ENCODE peak calls at places on chromosomes 6 and 20, in six cellular contexts. B, Q, O, V, E and S are unnamed samples.

GRCh38 chr6:97841763-97842162 is 558.7 kb upstream of the MMS22L start:
- DNase-seq in B (no peak), Q (no peak), O (no peak), V (no peak), E (peak), S (no peak)

GRCh38 chr6:87654880-87655454 is 47.1 kb downstream of the AKIRIN2 start:
- DNase-seq in B (no peak), Q (no peak), O (no peak), V (no peak), E (no peak), S (no peak)

GRCh38 chr20:62292115-62292514 is 10.7 kb upstream of the ADRM1 start:
- DNase-seq in B (no peak), Q (no peak), O (no peak), V (no peak), E (no peak), S (peak)

GRCh38 chr6:159759645-159760044 is 2.2 kb upstream of the ACAT2 start:
- DNase-seq in B (no peak), Q (no peak), O (no peak), V (no peak), E (no peak), S (no peak)

GRCh38 chr20:45406260-45407066 is 1.6 kb upstream of the DBNDD2 start:
- DNase-seq in B (peak), Q (no peak), O (peak), V (peak), E (no peak), S (peak)

GRCh38 chr6:139030211-139030530 is 1.6 kb downstream of the ABRACL start:
- DNase-seq in B (peak), Q (no peak), O (no peak), V (no peak), E (no peak), S (no peak)

GRCh38 chr20:63497946-63498935 is 642 bp downstream of the EEF1A2 start:
- DNase-seq in B (peak), Q (no peak), O (no peak), V (peak), E (no peak), S (peak)

GRCh38 chr6:67265996-67266768 is 1368.9 kb upstream of the ADGRB3 start:
- DNase-seq in B (no peak), Q (no peak), O (no peak), V (no peak), E (no peak), S (peak)

GRCh38 chr20:51697119-51697826 is 70.9 kb downstream of the ATP9A start:
- DNase-seq in B (no peak), Q (no peak), O (no peak), V (no peak), E (no peak), S (no peak)

GRCh38 chr6:36387440-36388303 is at the start of gene ETV7:
- DNase-seq in B (peak), Q (no peak), O (no peak), V (peak), E (no peak), S (peak)

GRCh38 chr6:150452642-150453243 is 83.9 kb downstream of the IYD start:
- DNase-seq in B (no peak), Q (peak), O (no peak), V (no peak), E (no peak), S (peak)

GRCh38 chr6:89495961-89496535 is 63.1 kb downstream of the ANKRD6 start:
- DNase-seq in B (no peak), Q (no peak), O (no peak), V (no peak), E (no peak), S (no peak)

GRCh38 chr6:56345539-56346090 is 98.2 kb upstream of the COL21A1 start:
- DNase-seq in B (no peak), Q (no peak), O (no peak), V (no peak), E (no peak), S (no peak)

GRCh38 chr6:157535354-157536217 is 154.6 kb downstream of the ZDHHC14 start:
- DNase-seq in B (no peak), Q (peak), O (no peak), V (peak), E (no peak), S (no peak)

GRCh38 chr6:170366248-170366960 is 59.8 kb downstream of the FAM120B start:
- DNase-seq in B (no peak), Q (no peak), O (no peak), V (no peak), E (no peak), S (peak)

GRCh38 chr6:17269840-17270239 is 11.3 kb upstream of the RBM24 start:
- DNase-seq in B (no peak), Q (no peak), O (no peak), V (no peak), E (peak), S (no peak)

GRCh38 chr6:41942045-41942851 is 640 bp upstream of the CCND3 start:
- DNase-seq in B (no peak), Q (peak), O (no peak), V (no peak), E (no peak), S (no peak)

GRCh38 chr20:39269493-39270217 is 307.5 kb downstream of the DHX35 start:
- DNase-seq in B (no peak), Q (no peak), O (no peak), V (no peak), E (no peak), S (peak)

GRCh38 chr6:11242709-11243108 is 10.2 kb upstream of the NEDD9 start:
- DNase-seq in B (no peak), Q (no peak), O (no peak), V (no peak), E (no peak), S (no peak)

GRCh38 chr6:93779086-93779858 is 359.9 kb upstream of the EPHA7 start:
- DNase-seq in B (no peak), Q (peak), O (no peak), V (no peak), E (no peak), S (peak)

GRCh38 chr6:151807513-151808330 is at the start of gene ESR1:
- DNase-seq in B (peak), Q (no peak), O (peak), V (peak), E (no peak), S (peak)

GRCh38 chr6:37612475-37612874 is 85.2 kb downstream of the MDGA1 start:
- DNase-seq in B (no peak), Q (no peak), O (no peak), V (peak), E (no peak), S (no peak)

GRCh38 chr20:37392441-37393195 is 46.7 kb downstream of the SRC start:
- DNase-seq in B (peak), Q (no peak), O (no peak), V (no peak), E (no peak), S (peak)

GRCh38 chr20:4235512-4236043 is 220.2 kb upstream of the RNF24 start:
- DNase-seq in B (no peak), Q (no peak), O (no peak), V (no peak), E (no peak), S (no peak)

GRCh38 chr6:39791850-39792500 is at the start of gene DAAM2:
- DNase-seq in B (peak), Q (no peak), O (peak), V (no peak), E (no peak), S (peak)

GRCh38 chr20:33169176-33169794 is 1.3 kb downstream of the BPIFA2 start:
- DNase-seq in B (peak), Q (no peak), O (no peak), V (no peak), E (no peak), S (no peak)

GRCh38 chr20:54474046-54474445 is 1.3 kb upstream of the DOK5 start:
- DNase-seq in B (no peak), Q (no peak), O (no peak), V (no peak), E (no peak), S (no peak)

GRCh38 chr20:10419550-10420133 is 14.4 kb downstream of the MKKS start:
- DNase-seq in B (no peak), Q (no peak), O (no peak), V (peak), E (no peak), S (no peak)

GRCh38 chr6:135686784-135687301 is 164.7 kb upstream of the PDE7B start:
- DNase-seq in B (no peak), Q (no peak), O (no peak), V (peak), E (peak), S (no peak)

GRCh38 chr6:33860706-33861474 is 57.1 kb upstream of the MLN start:
- DNase-seq in B (no peak), Q (no peak), O (no peak), V (no peak), E (peak), S (no peak)

GRCh38 chr6:13427838-13428527 is 59.4 kb downstream of the GFOD1 start:
- DNase-seq in B (peak), Q (no peak), O (no peak), V (no peak), E (no peak), S (peak)

GRCh38 chr6:27228963-27229477 is 18.5 kb upstream of the PRSS16 start:
- DNase-seq in B (no peak), Q (no peak), O (no peak), V (no peak), E (no peak), S (no peak)

GRCh38 chr6:27234576-27234975 is 12.9 kb upstream of the PRSS16 start:
- DNase-seq in B (no peak), Q (no peak), O (no peak), V (no peak), E (no peak), S (no peak)

DNA sequence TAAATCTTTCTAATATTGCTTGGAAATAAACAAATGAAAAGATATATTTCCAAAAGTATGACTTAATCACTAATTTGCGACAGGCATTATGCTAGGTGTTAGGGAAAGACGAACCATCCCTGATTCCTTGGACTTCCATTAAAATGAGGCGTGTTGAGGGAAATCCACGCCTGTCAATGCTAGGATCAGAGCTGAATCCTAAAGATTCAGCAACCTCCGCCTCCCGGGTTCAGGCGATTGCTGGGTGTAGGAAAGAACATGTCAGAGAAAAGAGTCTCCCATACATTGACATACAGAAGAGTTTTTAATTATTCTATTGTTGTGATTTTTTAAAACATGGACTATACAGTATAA is 16.8 kb upstream of the PRSS16 start:
- DNase-seq in B (peak), Q (no peak), O (no peak), V (no peak), E (no peak), S (no peak)
- H3K4me3 ChIP-seq in B (peak), Q (no peak), O (no peak), V (peak), E (no peak), S (no peak)

DNA sequence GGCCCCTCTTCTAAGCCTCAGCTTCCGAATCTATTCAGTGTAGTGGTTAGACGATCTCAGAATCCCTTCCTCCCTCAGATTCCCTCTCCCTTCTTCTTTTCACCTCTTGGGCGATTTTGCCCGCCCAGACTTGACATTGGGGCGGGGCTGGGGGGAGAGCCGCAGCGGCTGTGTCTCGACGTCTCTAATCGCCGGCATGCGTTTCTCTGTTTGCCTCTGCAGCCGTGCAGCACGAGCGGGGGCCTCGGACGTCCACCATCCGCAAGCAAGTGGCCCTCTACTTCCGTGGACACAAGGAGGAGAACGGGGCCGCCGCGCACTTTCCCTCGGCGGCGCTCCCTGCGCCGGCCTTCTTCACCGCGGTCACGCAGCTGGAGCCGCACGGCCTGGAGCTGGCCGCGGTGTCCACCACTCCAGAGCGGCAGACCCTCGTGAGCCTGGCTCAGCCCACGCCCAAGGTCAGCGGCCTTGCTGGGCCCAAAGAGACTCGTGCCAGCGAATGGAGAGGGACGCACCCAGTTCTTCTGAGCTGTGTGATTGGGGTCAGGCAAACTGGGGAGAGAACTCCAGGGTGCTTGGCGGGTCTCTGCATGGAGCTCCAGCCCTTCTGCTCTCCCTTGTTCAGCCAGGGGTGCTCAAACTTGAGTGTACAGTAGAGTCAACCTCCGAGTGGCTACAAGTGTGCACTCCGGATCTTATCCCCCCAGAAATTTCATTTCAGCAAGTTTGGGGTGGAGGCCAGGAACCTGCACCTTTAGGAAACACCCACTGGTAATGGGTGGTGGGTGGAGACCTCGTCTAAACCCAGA is 10.7 kb downstream of the NR2E1 start:
- DNase-seq in B (peak), Q (no peak), O (no peak), V (no peak), E (no peak), S (no peak)
- H3K4me3 ChIP-seq in B (peak), Q (no peak), O (no peak), V (no peak), E (no peak), S (no peak)

GRCh38 chr6:26029570-26029856 is 57.7 kb upstream of the HFE start:
- DNase-seq in B (no peak), Q (no peak), O (no peak), V (no peak), E (no peak), S (no peak)
- H3K4me3 ChIP-seq in B (no peak), Q (no peak), O (no peak), V (no peak), E (no peak), S (no peak)

GRCh38 chr6:26156850-26157149 is 69.6 kb downstream of the HFE start:
- DNase-seq in B (no peak), Q (no peak), O (no peak), V (no peak), E (no peak), S (no peak)
- H3K4me3 ChIP-seq in B (peak), Q (peak), O (peak), V (peak), E (peak), S (peak)

GRCh38 chr20:57686931-57687652 is 22.7 kb downstream of the PMEPA1 start:
- DNase-seq in B (no peak), Q (no peak), O (no peak), V (peak), E (no peak), S (no peak)

GRCh38 chr20:57683876-57684275 is 25.9 kb downstream of the PMEPA1 start:
- DNase-seq in B (no peak), Q (no peak), O (no peak), V (no peak), E (no peak), S (peak)

GRCh38 chr20:57682184-57683038 is 27.4 kb downstream of the PMEPA1 start:
- DNase-seq in B (no peak), Q (no peak), O (no peak), V (no peak), E (no peak), S (no peak)

GRCh38 chr20:57688295-57688694 is 21.5 kb downstream of the PMEPA1 start:
- DNase-seq in B (no peak), Q (no peak), O (no peak), V (no peak), E (no peak), S (no peak)

GRCh38 chr20:57685134-57685851 is 24.5 kb downstream of the PMEPA1 start:
- DNase-seq in B (no peak), Q (no peak), O (no peak), V (no peak), E (no peak), S (no peak)
- H3K4me3 ChIP-seq in B (no peak), Q (no peak), O (no peak), V (no peak), E (no peak), S (peak)